ENCODE peak calls at places on chromosomes 3 and 15, in ten cellular contexts. One of them, this sample, is unnamed.

GRCh38 chr15:52789601-52790165 is 453 bp downstream of the ONECUT1 start:
- DNase-seq in GM23338: peak
- DNase-seq in B cell: no peak
- DNase-seq in tibial artery: no peak
- DNase-seq in AG09309: no peak
- DNase-seq in GM10248: peak
- DNase-seq in WTC11: no peak
- DNase-seq in pancreas: peak
- DNase-seq in ovary: no peak
- DNase-seq in K562: no peak
- DNase-seq in this sample: peak

GRCh38 chr3:58585994-58586393 is 8.8 kb upstream of the FAM107A start:
- DNase-seq in GM23338: no peak
- DNase-seq in B cell: peak
- DNase-seq in tibial artery: no peak
- DNase-seq in AG09309: no peak
- DNase-seq in GM10248: no peak
- DNase-seq in WTC11: no peak
- DNase-seq in pancreas: no peak
- DNase-seq in ovary: no peak
- DNase-seq in K562: no peak
- DNase-seq in this sample: no peak

GRCh38 chr15:32643907-32644445 is 2.5 kb downstream of the SCG5 start:
- DNase-seq in GM23338: no peak
- DNase-seq in B cell: no peak
- DNase-seq in tibial artery: no peak
- DNase-seq in AG09309: no peak
- DNase-seq in GM10248: no peak
- DNase-seq in WTC11: no peak
- DNase-seq in pancreas: no peak
- DNase-seq in ovary: no peak
- DNase-seq in K562: no peak
- DNase-seq in this sample: no peak

GRCh38 chr3:33389908-33390307 is 50.3 kb downstream of the UBP1 start:
- DNase-seq in GM23338: no peak
- DNase-seq in B cell: no peak
- DNase-seq in tibial artery: no peak
- DNase-seq in AG09309: no peak
- DNase-seq in GM10248: no peak
- DNase-seq in WTC11: no peak
- DNase-seq in pancreas: no peak
- DNase-seq in ovary: no peak
- DNase-seq in K562: no peak
- DNase-seq in this sample: no peak

GRCh38 chr3:184825456-184825855 is 13.5 kb downstream of the VPS8 start:
- DNase-seq in GM23338: no peak
- DNase-seq in B cell: no peak
- DNase-seq in tibial artery: no peak
- DNase-seq in AG09309: no peak
- DNase-seq in GM10248: no peak
- DNase-seq in WTC11: no peak
- DNase-seq in pancreas: no peak
- DNase-seq in ovary: no peak
- DNase-seq in K562: no peak
- DNase-seq in this sample: no peak

GRCh38 chr3:51947215-51947900 is 5.2 kb downstream of the PARP3 start:
- DNase-seq in GM23338: no peak
- DNase-seq in B cell: no peak
- DNase-seq in tibial artery: no peak
- DNase-seq in AG09309: no peak
- DNase-seq in GM10248: no peak
- DNase-seq in WTC11: no peak
- DNase-seq in pancreas: no peak
- DNase-seq in ovary: peak
- DNase-seq in K562: no peak
- DNase-seq in this sample: no peak

GRCh38 chr3:110101361-110101760 is 764.0 kb upstream of the DPPA4 start:
- DNase-seq in GM23338: no peak
- DNase-seq in B cell: no peak
- DNase-seq in tibial artery: no peak
- DNase-seq in AG09309: no peak
- DNase-seq in GM10248: no peak
- DNase-seq in WTC11: no peak
- DNase-seq in pancreas: no peak
- DNase-seq in ovary: no peak
- DNase-seq in K562: no peak
- DNase-seq in this sample: no peak

GRCh38 chr3:23540600-23540999 is 265.2 kb upstream of the UBE2E1 start:
- DNase-seq in GM23338: no peak
- DNase-seq in B cell: no peak
- DNase-seq in tibial artery: no peak
- DNase-seq in AG09309: no peak
- DNase-seq in GM10248: no peak
- DNase-seq in WTC11: no peak
- DNase-seq in pancreas: no peak
- DNase-seq in ovary: no peak
- DNase-seq in K562: no peak
- DNase-seq in this sample: no peak

GRCh38 chr15:70447927-70448698 is 315.2 kb downstream of the UACA start:
- DNase-seq in GM23338: peak
- DNase-seq in B cell: peak
- DNase-seq in tibial artery: no peak
- DNase-seq in AG09309: no peak
- DNase-seq in GM10248: no peak
- DNase-seq in WTC11: no peak
- DNase-seq in pancreas: peak
- DNase-seq in ovary: no peak
- DNase-seq in K562: peak
- DNase-seq in this sample: no peak

GRCh38 chr3:146747928-146748327 is 142.8 kb upstream of the PLSCR5 start:
- DNase-seq in GM23338: peak
- DNase-seq in B cell: no peak
- DNase-seq in tibial artery: no peak
- DNase-seq in AG09309: peak
- DNase-seq in GM10248: no peak
- DNase-seq in WTC11: no peak
- DNase-seq in pancreas: no peak
- DNase-seq in ovary: no peak
- DNase-seq in K562: no peak
- DNase-seq in this sample: no peak

DNA sequence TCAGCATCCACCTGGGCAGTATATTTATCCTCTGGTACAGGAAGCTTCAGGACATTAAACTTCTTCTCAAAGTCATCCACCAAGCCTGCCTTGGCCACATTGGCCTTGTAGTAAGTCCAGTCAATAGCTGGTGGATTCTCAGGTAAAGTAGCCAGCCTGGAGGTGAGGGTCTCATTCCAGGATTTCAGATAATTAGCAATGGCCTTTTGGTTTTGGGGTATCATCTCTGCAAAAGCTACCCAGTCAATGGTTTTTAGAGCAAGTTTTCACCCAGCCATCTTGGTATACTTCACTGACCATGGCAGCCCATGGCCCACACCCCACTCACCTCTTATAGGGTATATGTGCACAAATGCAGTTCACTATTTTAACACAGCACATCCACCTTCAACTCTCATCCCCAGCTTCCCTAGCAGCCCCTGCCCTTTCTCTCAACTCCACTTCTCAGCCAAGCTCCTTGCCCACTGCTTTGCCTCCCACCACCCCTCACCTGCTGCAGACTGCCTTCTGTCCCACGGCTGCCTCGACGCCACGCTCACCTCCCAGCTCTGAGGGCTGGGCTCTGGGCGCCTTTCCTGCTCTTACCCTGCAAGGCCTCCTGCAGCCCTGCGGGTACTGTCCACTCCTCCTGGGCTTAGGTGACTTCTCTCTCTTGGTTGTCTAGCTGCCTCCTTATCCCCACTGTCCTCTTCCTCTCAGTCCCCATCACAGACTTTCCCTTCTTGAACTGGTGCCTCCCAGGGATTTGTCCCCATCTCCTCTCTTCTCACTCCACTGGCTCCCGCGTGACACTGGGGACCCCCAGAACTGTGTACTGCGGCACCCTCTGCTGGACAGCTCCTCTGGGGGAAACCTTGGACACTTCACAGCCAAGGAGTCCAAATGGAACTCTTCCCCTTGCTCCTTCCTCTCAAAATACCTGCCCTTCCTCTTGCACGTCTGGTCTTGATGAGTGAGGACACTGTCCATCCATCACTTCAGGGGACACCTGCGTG is 1.7 kb upstream of the TGM5 start:
- DNase-seq in GM23338: peak
- DNase-seq in B cell: no peak
- DNase-seq in tibial artery: no peak
- DNase-seq in AG09309: no peak
- DNase-seq in GM10248: peak
- DNase-seq in WTC11: peak
- DNase-seq in pancreas: no peak
- DNase-seq in ovary: no peak
- DNase-seq in K562: peak
- DNase-seq in this sample: peak
- TF ChIP-seq CTCF in GM23338: peak
- TF ChIP-seq CTCF in B cell: no peak
- TF ChIP-seq CTCF in tibial artery: peak
- TF ChIP-seq CTCF in AG09309: peak
- TF ChIP-seq CTCF in GM10248: peak
- TF ChIP-seq CTCF in WTC11: no peak
- TF ChIP-seq CTCF in pancreas: no peak
- TF ChIP-seq CTCF in ovary: no peak
- TF ChIP-seq CTCF in K562: peak
- TF ChIP-seq CTCF in this sample: no peak

GRCh38 chr3:15426579-15427118 is 695 bp downstream of the METTL6 start:
- DNase-seq in GM23338: no peak
- DNase-seq in B cell: no peak
- DNase-seq in tibial artery: no peak
- DNase-seq in AG09309: no peak
- DNase-seq in GM10248: no peak
- DNase-seq in WTC11: no peak
- DNase-seq in pancreas: no peak
- DNase-seq in ovary: no peak
- DNase-seq in K562: no peak
- DNase-seq in this sample: no peak

GRCh38 chr3:15429080-15429479 is 1.7 kb downstream of the EAF1 start:
- DNase-seq in GM23338: no peak
- DNase-seq in B cell: no peak
- DNase-seq in tibial artery: no peak
- DNase-seq in AG09309: no peak
- DNase-seq in GM10248: no peak
- DNase-seq in WTC11: no peak
- DNase-seq in pancreas: no peak
- DNase-seq in ovary: no peak
- DNase-seq in K562: no peak
- DNase-seq in this sample: no peak

GRCh38 chr3:15427981-15428380 is 583 bp downstream of the EAF1 start:
- DNase-seq in GM23338: peak
- DNase-seq in B cell: peak
- DNase-seq in tibial artery: no peak
- DNase-seq in AG09309: no peak
- DNase-seq in GM10248: no peak
- DNase-seq in WTC11: no peak
- DNase-seq in pancreas: no peak
- DNase-seq in ovary: no peak
- DNase-seq in K562: peak
- DNase-seq in this sample: no peak

GRCh38 chr3:15428539-15428938 is 1.1 kb downstream of the EAF1 start:
- DNase-seq in GM23338: no peak
- DNase-seq in B cell: peak
- DNase-seq in tibial artery: no peak
- DNase-seq in AG09309: peak
- DNase-seq in GM10248: no peak
- DNase-seq in WTC11: no peak
- DNase-seq in pancreas: no peak
- DNase-seq in ovary: no peak
- DNase-seq in K562: peak
- DNase-seq in this sample: no peak

DNA sequence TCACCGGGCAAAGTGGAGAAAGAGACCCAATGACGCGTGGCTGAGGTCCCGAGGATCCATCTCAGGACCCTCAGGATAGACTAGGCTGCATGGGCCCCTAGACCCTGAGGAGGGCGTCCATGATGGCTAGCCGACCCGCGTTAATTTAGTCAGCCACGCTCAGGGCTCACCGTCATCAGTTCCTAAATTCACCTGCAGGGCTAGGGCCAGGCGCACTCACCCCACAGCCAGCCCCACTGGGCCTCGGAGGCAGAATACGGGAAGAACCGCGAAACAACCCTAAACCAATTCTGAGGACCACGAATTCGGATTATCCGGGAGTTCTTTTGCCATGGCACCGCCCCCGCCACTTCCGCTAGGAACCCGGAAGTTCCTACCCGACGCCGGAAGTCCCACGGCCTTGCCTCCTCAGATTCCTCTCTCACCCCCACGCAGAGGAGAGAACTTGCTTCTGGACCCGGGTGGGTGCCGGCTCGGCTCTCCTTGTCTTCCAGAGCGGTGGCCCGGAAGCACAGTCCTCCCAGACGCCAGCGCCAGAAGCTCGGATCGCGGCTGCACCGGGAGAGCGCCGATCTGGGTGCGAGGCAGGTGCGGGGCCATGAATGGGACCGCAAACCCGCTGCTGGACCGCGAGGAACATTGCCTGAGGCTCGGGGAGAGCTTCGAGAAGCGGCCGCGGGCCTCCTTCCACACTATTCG is at the start of the genes EAF1 and METTL6:
- DNase-seq in GM23338: peak
- DNase-seq in B cell: peak
- DNase-seq in tibial artery: peak
- DNase-seq in AG09309: no peak
- DNase-seq in GM10248: peak
- DNase-seq in WTC11: peak
- DNase-seq in pancreas: peak
- DNase-seq in ovary: peak
- DNase-seq in K562: peak
- DNase-seq in this sample: peak
- TF ChIP-seq CTCF in GM23338: peak
- TF ChIP-seq CTCF in B cell: peak
- TF ChIP-seq CTCF in tibial artery: peak
- TF ChIP-seq CTCF in AG09309: peak
- TF ChIP-seq CTCF in GM10248: no peak
- TF ChIP-seq CTCF in WTC11: no peak
- TF ChIP-seq CTCF in pancreas: no peak
- TF ChIP-seq CTCF in ovary: no peak
- TF ChIP-seq CTCF in K562: no peak
- TF ChIP-seq CTCF in this sample: peak

GRCh38 chr3:43490640-43491185 is 131.1 kb downstream of the ANO10 start:
- DNase-seq in GM23338: no peak
- DNase-seq in B cell: no peak
- DNase-seq in tibial artery: no peak
- DNase-seq in AG09309: no peak
- DNase-seq in GM10248: no peak
- DNase-seq in WTC11: no peak
- DNase-seq in pancreas: no peak
- DNase-seq in ovary: no peak
- DNase-seq in K562: no peak
- DNase-seq in this sample: no peak
- TF ChIP-seq CTCF in GM23338: no peak
- TF ChIP-seq CTCF in B cell: no peak
- TF ChIP-seq CTCF in tibial artery: no peak
- TF ChIP-seq CTCF in AG09309: no peak
- TF ChIP-seq CTCF in GM10248: no peak
- TF ChIP-seq CTCF in WTC11: no peak
- TF ChIP-seq CTCF in pancreas: no peak
- TF ChIP-seq CTCF in ovary: no peak
- TF ChIP-seq CTCF in K562: no peak
- TF ChIP-seq CTCF in this sample: no peak

GRCh38 chr15:59360305-59360704 is 12.4 kb downstream of the MYO1E start:
- DNase-seq in GM23338: peak
- DNase-seq in B cell: no peak
- DNase-seq in tibial artery: no peak
- DNase-seq in AG09309: no peak
- DNase-seq in GM10248: no peak
- DNase-seq in WTC11: peak
- DNase-seq in pancreas: no peak
- DNase-seq in ovary: no peak
- DNase-seq in K562: no peak
- DNase-seq in this sample: no peak
- TF ChIP-seq CTCF in GM23338: peak
- TF ChIP-seq CTCF in B cell: peak
- TF ChIP-seq CTCF in tibial artery: peak
- TF ChIP-seq CTCF in AG09309: peak
- TF ChIP-seq CTCF in GM10248: no peak
- TF ChIP-seq CTCF in WTC11: no peak
- TF ChIP-seq CTCF in pancreas: no peak
- TF ChIP-seq CTCF in ovary: no peak
- TF ChIP-seq CTCF in K562: no peak
- TF ChIP-seq CTCF in this sample: peak